ENCODE peak calls at places on chromosome 5, in five cellular contexts. H is H1, Z is NT2/D1, I is HCT116, P is GM12878. B is an unnamed sample.

GRCh38 chr5:53882637-53883036 is 322.2 kb downstream of the NDUFS4 start:
- DNase-seq in I (no peak), H (no peak), P (no peak), Z (peak), B (no peak)

GRCh38 chr5:143341807-143342570 is 61.5 kb downstream of the NR3C1 start:
- DNase-seq in H (no peak), Z (no peak), P (no peak), I (peak), B (no peak)

GRCh38 chr5:52893105-52893504 is 96.0 kb upstream of the ITGA2 start:
- DNase-seq in I (no peak), H (no peak), P (no peak), Z (no peak), B (no peak)

GRCh38 chr5:168302785-168303184 is 11.3 kb downstream of the WWC1 start:
- DNase-seq in H (no peak), I (peak), P (no peak), Z (no peak), B (no peak)

GRCh38 chr5:10106806-10107205 is 142.9 kb downstream of the ATPSCKMT start:
- DNase-seq in Z (no peak), H (no peak), P (no peak), I (no peak), B (no peak)

GRCh38 chr5:167425161-167425560 is 866.3 kb upstream of the WWC1 start:
- DNase-seq in H (no peak), Z (no peak), I (no peak), P (no peak), B (no peak)

GRCh38 chr5:78983601-78984000 is 1.5 kb downstream of the ARSB start:
- DNase-seq in P (no peak), H (no peak), Z (no peak), I (no peak), B (no peak)

GRCh38 chr5:54902817-54903473 is 82.4 kb downstream of the ESM1 start:
- DNase-seq in I (no peak), Z (no peak), H (no peak), P (peak), B (no peak)

GRCh38 chr5:145295236-145295635 is 539.9 kb downstream of the PRELID2 start:
- DNase-seq in P (no peak), H (no peak), Z (no peak), I (no peak), B (no peak)

GRCh38 chr5:6616632-6617031 is 16.2 kb downstream of the NSUN2 start:
- DNase-seq in Z (no peak), H (no peak), I (no peak), P (no peak), B (no peak)

GRCh38 chr5:62376064-62376463 is 27.6 kb downstream of the DIMT1 start:
- DNase-seq in P (no peak), Z (no peak), H (no peak), I (peak), B (no peak)

DNA sequence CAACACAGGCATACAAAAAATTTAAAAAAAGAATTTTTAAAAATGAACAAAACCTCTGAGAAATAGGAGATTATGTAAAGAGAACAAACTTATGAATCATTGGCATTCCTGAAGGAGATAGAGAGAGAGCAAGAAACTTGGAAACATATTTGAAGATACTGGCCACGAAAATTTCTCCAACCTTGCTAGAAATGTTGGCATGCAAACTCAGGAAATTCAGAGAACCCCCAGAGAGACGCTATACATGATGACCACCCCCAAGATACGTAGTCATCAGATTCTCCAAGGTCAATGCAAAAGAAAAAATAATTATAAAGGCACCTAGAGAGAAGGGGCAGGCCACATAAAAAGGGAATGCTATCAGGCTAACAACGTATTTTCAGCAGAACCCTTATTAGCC is 472.5 kb downstream of the MTRR start:
- DNase-seq in I (no peak), H (no peak), Z (no peak), P (no peak), B (no peak)
- TF ChIP-seq ZNF274 in I (no peak), H (no peak), Z (no peak), P (no peak), B (no peak)

DNA sequence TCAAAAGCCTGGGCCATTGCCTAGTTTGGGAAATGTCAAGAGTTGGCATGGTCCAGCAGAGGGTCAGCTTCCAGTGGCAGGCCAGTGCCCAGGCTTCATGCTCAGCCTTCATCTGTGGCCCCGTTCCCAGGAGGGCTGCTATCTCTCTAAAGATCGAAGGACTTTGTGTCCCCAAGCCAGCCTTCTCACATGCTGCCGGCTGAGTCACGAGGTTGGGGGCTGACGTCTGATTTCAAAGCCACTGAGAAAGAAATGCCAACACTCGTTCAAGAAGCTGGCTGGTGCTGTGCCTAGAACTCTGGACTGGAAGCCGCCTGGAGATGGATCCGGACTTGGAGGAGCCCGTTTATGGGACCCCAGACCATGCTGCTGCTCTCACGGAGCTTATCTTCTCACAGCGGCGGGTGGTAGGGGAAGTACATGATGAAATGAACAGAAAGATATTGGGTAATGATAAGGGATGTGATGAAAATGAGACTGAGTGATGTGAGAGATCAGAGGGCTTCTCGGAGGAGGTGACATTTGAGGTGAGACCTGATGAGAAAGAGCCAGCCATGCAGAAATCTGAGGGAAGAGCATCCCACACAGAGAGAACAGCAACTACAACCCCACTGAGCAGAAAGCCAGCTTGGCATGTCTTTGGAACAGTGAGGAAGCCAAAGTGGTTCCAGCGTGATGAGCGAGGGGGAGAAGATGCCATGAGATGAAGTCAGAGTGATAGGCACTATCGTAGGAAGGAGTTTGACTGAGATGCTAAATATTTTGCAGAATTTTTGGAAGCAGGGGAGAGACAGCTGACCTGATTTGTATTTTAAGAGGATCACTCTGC is 54.9 kb upstream of the BOD1 start:
- DNase-seq in P (no peak), H (no peak), Z (no peak), I (no peak), B (peak)
- TF ChIP-seq ZNF274 in P (no peak), H (no peak), Z (no peak), I (no peak), B (no peak)

DNA sequence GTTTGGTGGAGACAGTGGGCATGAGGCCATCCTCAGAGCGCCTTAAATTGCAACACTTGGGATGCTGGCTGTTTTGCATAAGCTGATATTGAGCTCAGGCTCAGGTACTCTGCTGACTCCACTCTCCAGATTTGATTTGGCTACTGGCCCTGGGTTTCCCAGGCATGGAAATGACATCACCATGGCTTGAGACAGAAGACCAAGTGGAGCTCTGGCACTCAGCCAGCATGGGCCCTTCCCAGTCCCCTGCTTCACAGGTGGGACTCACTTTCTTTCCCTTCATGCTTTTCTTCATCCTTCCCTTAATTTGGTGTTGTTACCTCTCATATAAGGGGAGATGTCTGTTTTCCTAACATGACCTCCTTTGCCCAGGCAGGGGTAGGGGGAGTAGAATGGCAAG is 72.0 kb upstream of the IL12B start:
- DNase-seq in I (no peak), H (peak), Z (no peak), P (no peak), B (no peak)
- TF ChIP-seq ZNF274 in I (no peak), H (no peak), Z (no peak), P (no peak), B (no peak)

DNA sequence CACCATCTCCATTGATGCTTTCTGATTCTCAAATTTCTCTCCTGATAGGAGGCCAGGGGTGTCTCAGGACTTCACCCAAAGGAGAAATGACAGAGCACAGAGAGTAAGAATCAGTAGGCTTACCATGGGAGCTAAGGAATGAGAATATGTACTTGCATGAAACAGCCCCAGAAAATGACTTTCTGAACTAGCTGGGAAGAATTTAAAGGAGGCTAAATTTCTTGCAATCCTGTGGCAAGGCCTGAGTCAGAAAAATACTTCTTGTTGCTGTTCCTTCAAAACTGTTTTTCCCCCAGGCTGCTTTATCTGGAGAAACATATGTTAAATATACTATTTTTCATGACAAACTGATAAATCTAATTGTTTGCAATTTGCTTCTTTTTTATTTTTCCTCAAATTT is 53.4 kb upstream of the FBXL7 start:
- DNase-seq in P (no peak), H (no peak), Z (no peak), I (no peak), B (no peak)
- TF ChIP-seq ZNF274 in P (no peak), H (no peak), Z (no peak), I (no peak), B (no peak)

DNA sequence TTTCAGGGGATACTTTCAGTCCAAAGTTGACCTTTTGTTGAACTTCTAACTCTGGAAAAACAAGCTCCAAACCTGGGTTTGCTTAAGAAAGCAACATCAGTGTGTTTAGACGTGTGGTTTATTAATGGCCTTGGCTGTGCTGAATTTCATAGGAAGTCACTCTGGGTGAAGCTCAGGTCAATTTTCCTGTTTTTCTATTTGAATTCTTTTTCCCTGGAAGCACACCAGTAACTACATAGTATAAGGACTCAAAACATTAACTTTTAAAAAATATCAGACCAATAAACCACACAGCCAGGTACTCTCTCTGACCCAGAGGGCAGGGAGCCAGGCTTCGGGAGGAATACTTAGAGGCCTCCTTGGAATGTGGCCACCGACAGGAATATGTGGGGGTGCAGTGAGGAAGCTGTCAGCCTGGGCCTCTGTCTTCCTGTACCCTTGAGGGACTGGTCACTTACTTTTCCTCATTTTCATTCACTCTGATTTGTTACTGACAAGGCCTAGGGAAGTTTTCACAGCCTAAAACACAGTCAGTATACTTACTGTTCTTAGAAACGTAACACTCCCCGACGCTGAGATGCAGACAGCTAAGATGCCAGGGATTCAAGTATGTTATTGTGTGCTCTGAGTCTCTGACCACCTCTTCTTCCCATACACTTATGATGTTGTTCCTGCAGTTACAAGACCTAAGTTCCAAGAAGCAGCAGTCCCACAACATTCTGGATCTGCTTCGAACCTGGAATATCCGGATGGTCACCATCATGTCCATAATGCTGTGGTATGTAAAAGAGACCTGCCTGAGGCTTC is 18.9 kb downstream of the SLC22A5 start:
- DNase-seq in Z (no peak), P (no peak), H (no peak), I (no peak), B (no peak)
- TF ChIP-seq ZNF274 in Z (no peak), P (no peak), H (no peak), I (no peak), B (no peak)

GRCh38 chr5:124789104-124789605 is 42.7 kb upstream of the ZNF608 start:
- DNase-seq in P (no peak), H (no peak), Z (no peak), I (no peak), B (no peak)

GRCh38 chr5:124796495-124796894 is 50.1 kb upstream of the ZNF608 start:
- DNase-seq in I (no peak), P (peak), Z (no peak), H (no peak), B (no peak)

GRCh38 chr5:124795829-124796228 is 49.4 kb upstream of the ZNF608 start:
- DNase-seq in Z (no peak), I (no peak), H (peak), P (no peak), B (no peak)

GRCh38 chr5:124790261-124790894 is 43.9 kb upstream of the ZNF608 start:
- DNase-seq in I (no peak), Z (no peak), H (no peak), P (no peak), B (no peak)

GRCh38 chr5:124790895-124791732 is 44.7 kb upstream of the ZNF608 start:
- DNase-seq in I (no peak), H (no peak), Z (no peak), P (no peak), B (no peak)
- TF ChIP-seq ZNF274 in I (no peak), H (no peak), Z (no peak), P (no peak), B (no peak)

B was measured in HepG2.